ENCODE peak calls at places on chromosomes 6 and 20, in six cellular contexts. F is pancreas; N is adrenal gland; L is CD8-positive, alpha-beta memory T cell; Z is IMR-90; X is aorta. A is an unnamed sample. For H3K27me3, the result is how much of the 10 kb centered on the place peaks cover.

GRCh38 chr6:41027251-41027650 is 11.8 kb downstream of the UNC5CL start:
- DNase-seq in F (no peak), N (no peak), L (no peak), Z (no peak), X (no peak), A (no peak)

GRCh38 chr20:14555676-14556075 is 218.3 kb upstream of the FLRT3 start:
- DNase-seq in F (no peak), N (no peak), L (no peak), Z (no peak), X (no peak), A (no peak)

GRCh38 chr6:34248198-34248726 is 544 bp downstream of the SMIM29 start:
- DNase-seq in F (peak), N (peak), L (peak), Z (peak), X (peak), A (no peak)

GRCh38 chr6:137309078-137309762 is 90.0 kb upstream of the IFNGR1 start:
- DNase-seq in F (peak), N (peak), L (no peak), Z (peak), X (peak), A (no peak)

GRCh38 chr6:79404261-79404660 is 133.0 kb downstream of the LCA5 start:
- DNase-seq in F (no peak), N (no peak), L (no peak), Z (no peak), X (no peak), A (no peak)

GRCh38 chr6:11202513-11203305 is 29.8 kb downstream of the NEDD9 start:
- DNase-seq in F (peak), N (no peak), L (peak), Z (peak), X (no peak), A (no peak)

GRCh38 chr6:167710521-167710920 is 116.2 kb upstream of the AFDN start:
- DNase-seq in F (no peak), N (no peak), L (no peak), Z (no peak), X (no peak), A (no peak)

GRCh38 chr6:114997813-114998292 is 655.0 kb upstream of the HS3ST5 start:
- DNase-seq in F (no peak), N (no peak), L (no peak), Z (no peak), X (no peak), A (no peak)

GRCh38 chr6:170254315-170255213 is 36.3 kb downstream of the DLL1 start:
- DNase-seq in F (no peak), N (no peak), L (no peak), Z (no peak), X (peak), A (no peak)

GRCh38 chr6:5175195-5175594 is 85.6 kb downstream of the LYRM4 start:
- DNase-seq in F (no peak), N (no peak), L (no peak), Z (no peak), X (no peak), A (no peak)
- H3K4me3 ChIP-seq in F (no peak), N (no peak), L (peak), Z (no peak), X (no peak), A (no peak)

DNA sequence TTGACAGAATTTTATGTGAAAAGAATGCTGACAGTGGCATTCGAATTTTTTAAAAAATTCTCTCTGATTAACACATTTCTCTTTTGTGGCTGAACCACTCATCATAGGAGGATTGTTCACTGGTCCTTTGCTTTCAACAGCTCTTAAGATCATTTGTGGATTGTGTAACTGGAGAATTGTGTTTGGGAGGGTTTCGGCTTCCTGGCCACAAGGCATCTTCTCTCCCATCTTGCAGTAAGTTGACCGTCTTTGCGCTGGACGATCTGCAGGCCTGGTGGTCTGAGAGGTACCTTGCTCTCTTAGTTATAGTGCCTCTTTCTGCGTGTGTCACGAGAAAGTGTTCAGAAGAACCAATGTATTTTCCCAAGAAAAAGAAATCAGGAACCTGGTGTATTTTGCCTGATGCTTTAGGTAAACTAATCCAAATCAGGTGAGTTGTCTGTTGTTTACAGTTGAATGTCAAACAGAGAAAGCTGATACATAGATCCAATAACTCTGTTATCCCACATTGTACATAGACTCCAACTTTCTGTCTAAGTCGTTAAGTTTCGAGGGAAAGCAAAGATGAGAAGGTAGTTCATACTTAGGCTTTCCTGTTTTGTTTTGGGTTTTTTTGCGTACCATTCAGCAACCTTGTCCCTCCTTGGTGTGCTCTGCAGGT is 14.8 kb upstream of the EXOC2 start:
- DNase-seq in F (no peak), N (no peak), L (no peak), Z (no peak), X (no peak), A (no peak)
- H3K27me3 ChIP-seq in F (under half), N (under half), L (under half), Z (under half), X (under half), A (under half)

GRCh38 chr6:108157972-108158441 is 7.8 kb upstream of the NR2E1 start:
- DNase-seq in F (no peak), N (no peak), L (no peak), Z (no peak), X (no peak), A (no peak)
- H3K4me3 ChIP-seq in F (peak), N (peak), L (no peak), Z (no peak), X (no peak), A (no peak)

GRCh38 chr6:1622220-1622841 is 12.6 kb downstream of the FOXC1 start:
- DNase-seq in F (no peak), N (no peak), L (no peak), Z (no peak), X (peak), A (no peak)
- H3K27me3 ChIP-seq in F (under half), N (under half), L (under half), Z (under half), X (under half), A (under half)

GRCh38 chr6:30880563-30881252 is 3.6 kb upstream of the DDR1 start:
- DNase-seq in F (no peak), N (no peak), L (no peak), Z (no peak), X (no peak), A (no peak)
- H3K4me3 ChIP-seq in F (no peak), N (no peak), L (no peak), Z (no peak), X (no peak), A (no peak)

GRCh38 chr20:33008336-33009213 is 1.1 kb downstream of the BPIFB2 start:
- DNase-seq in F (no peak), N (no peak), L (no peak), Z (no peak), X (no peak), A (no peak)

GRCh38 chr20:33012327-33013189 is 5.1 kb downstream of the BPIFB2 start:
- DNase-seq in F (no peak), N (no peak), L (no peak), Z (no peak), X (no peak), A (no peak)

GRCh38 chr20:33010674-33011449 is 3.4 kb downstream of the BPIFB2 start:
- DNase-seq in F (no peak), N (no peak), L (no peak), Z (no peak), X (no peak), A (no peak)

GRCh38 chr20:33009214-33010132 is 2.0 kb downstream of the BPIFB2 start:
- DNase-seq in F (no peak), N (no peak), L (no peak), Z (no peak), X (no peak), A (no peak)

GRCh38 chr20:33010133-33010504 is 2.6 kb downstream of the BPIFB2 start:
- DNase-seq in F (no peak), N (no peak), L (no peak), Z (no peak), X (no peak), A (no peak)
- H3K27me3 ChIP-seq in F (under half), N (under half), L (under half), Z (under half), X (under half), A (under half)

GRCh38 chr6:81171991-81172740 is 580.3 kb downstream of the TENT5A start:
- DNase-seq in F (no peak), N (peak), L (no peak), Z (peak), X (peak), A (no peak)
- H3K4me3 ChIP-seq in F (no peak), N (no peak), L (no peak), Z (no peak), X (no peak), A (no peak)

DNA sequence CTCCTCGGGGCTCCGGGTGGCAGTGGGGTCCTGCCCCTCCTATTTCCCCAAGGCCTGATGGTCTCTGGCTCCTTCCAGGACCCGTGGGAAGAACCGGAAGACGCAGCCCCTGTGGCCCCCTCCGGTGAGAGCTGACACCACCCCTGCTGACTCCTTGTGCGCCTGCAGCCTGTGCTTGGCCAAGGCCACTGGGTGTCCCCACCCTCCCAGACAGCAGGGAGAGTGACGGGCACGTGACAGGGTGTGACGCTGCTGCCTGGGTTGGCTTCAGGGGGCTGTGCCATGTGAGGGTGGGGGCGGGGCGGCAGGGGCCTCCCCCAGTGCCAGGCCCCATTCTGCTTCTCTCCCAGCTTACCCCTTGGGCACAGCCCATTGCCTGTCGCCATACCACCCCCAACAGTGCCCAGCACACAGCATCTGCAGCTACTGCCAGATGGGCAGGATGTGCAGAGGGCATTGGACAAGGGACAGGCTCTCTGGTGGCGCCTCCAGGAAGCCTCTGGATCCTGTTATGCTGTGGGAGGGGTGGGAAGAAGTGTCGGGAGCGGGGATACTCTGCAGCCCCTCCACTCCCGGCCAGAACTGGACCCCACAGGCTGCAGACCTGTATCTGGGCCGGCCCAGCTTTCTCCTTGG is 2.9 kb downstream of the BIRC7 start:
- DNase-seq in F (no peak), N (no peak), L (no peak), Z (no peak), X (no peak), A (no peak)
- H3K27me3 ChIP-seq in F (under half), N (under half), L (under half), Z (under half), X (under half), A (under half)

GRCh38 chr6:3001146-3001772 is 1.6 kb downstream of the NQO2 start:
- DNase-seq in F (no peak), N (peak), L (no peak), Z (no peak), X (no peak), A (no peak)

GRCh38 chr6:2999005-2999620 is 581 bp upstream of the NQO2 start:
- DNase-seq in F (no peak), N (peak), L (no peak), Z (peak), X (no peak), A (no peak)

GRCh38 chr6:3005077-3005476 is 5.4 kb downstream of the NQO2 start:
- DNase-seq in F (no peak), N (peak), L (no peak), Z (no peak), X (no peak), A (no peak)

GRCh38 chr6:2999621-3000455 is at the start of gene NQO2:
- DNase-seq in F (peak), N (peak), L (peak), Z (peak), X (peak), A (no peak)

GRCh38 chr6:3001773-3002293 is 2.1 kb downstream of the NQO2 start:
- DNase-seq in F (no peak), N (peak), L (peak), Z (peak), X (no peak), A (no peak)
- H3K4me3 ChIP-seq in F (no peak), N (no peak), L (no peak), Z (no peak), X (no peak), A (no peak)